ENCODE peak calls at places on chromosomes 12 and 14, in nine cellular contexts. One of them, this sample, is unnamed.

GRCh38 chr12:124556067-124556466 is 11.3 kb downstream of the NCOR2 start:
- DNase-seq in GM06990: no peak
- DNase-seq in K562: no peak
- DNase-seq in PC-3: no peak
- DNase-seq in DND-41: no peak
- DNase-seq in Karpas-422: no peak
- DNase-seq in adrenal gland: no peak
- DNase-seq in endothelial cell of umbilical vein: no peak
- DNase-seq in CD8-positive, alpha-beta memory T cell: no peak
- DNase-seq in this sample: no peak

GRCh38 chr12:104877107-104877705 is 80.9 kb downstream of the SLC41A2 start:
- DNase-seq in GM06990: no peak
- DNase-seq in K562: no peak
- DNase-seq in PC-3: peak; percentile 72
- DNase-seq in DND-41: peak; percentile 60
- DNase-seq in Karpas-422: peak; percentile 50
- DNase-seq in adrenal gland: peak; percentile 75
- DNase-seq in endothelial cell of umbilical vein: peak; percentile 63
- DNase-seq in CD8-positive, alpha-beta memory T cell: peak; percentile 5
- DNase-seq in this sample: peak; percentile 33

GRCh38 chr12:120290541-120291312 is 976 bp downstream of the RNU4-2 start:
- DNase-seq in GM06990: no peak
- DNase-seq in K562: peak; percentile 29
- DNase-seq in PC-3: no peak
- DNase-seq in DND-41: no peak
- DNase-seq in Karpas-422: no peak
- DNase-seq in adrenal gland: peak; percentile 73
- DNase-seq in endothelial cell of umbilical vein: peak; percentile 22
- DNase-seq in CD8-positive, alpha-beta memory T cell: peak; percentile 11
- DNase-seq in this sample: no peak

GRCh38 chr12:31966558-31967205 is 7.5 kb downstream of the RESF1 start:
- DNase-seq in GM06990: no peak
- DNase-seq in K562: no peak
- DNase-seq in PC-3: no peak
- DNase-seq in DND-41: no peak
- DNase-seq in Karpas-422: no peak
- DNase-seq in adrenal gland: no peak
- DNase-seq in endothelial cell of umbilical vein: peak; percentile 7
- DNase-seq in CD8-positive, alpha-beta memory T cell: no peak
- DNase-seq in this sample: no peak

GRCh38 chr12:109967383-109968031 is 28.7 kb downstream of the GIT2 start:
- DNase-seq in GM06990: no peak
- DNase-seq in K562: peak; percentile 35
- DNase-seq in PC-3: peak; percentile 15
- DNase-seq in DND-41: no peak
- DNase-seq in Karpas-422: no peak
- DNase-seq in adrenal gland: peak; percentile 18
- DNase-seq in endothelial cell of umbilical vein: no peak
- DNase-seq in CD8-positive, alpha-beta memory T cell: no peak
- DNase-seq in this sample: no peak

GRCh38 chr12:84757978-84758377 is 154.6 kb downstream of the SLC6A15 start:
- DNase-seq in GM06990: no peak
- DNase-seq in K562: no peak
- DNase-seq in PC-3: peak; percentile 6
- DNase-seq in DND-41: no peak
- DNase-seq in Karpas-422: no peak
- DNase-seq in adrenal gland: no peak
- DNase-seq in endothelial cell of umbilical vein: no peak
- DNase-seq in CD8-positive, alpha-beta memory T cell: no peak
- DNase-seq in this sample: no peak

GRCh38 chr12:41778934-41779333 is 365.7 kb downstream of the GXYLT1 start:
- DNase-seq in GM06990: no peak
- DNase-seq in K562: no peak
- DNase-seq in PC-3: no peak
- DNase-seq in DND-41: no peak
- DNase-seq in Karpas-422: no peak
- DNase-seq in adrenal gland: no peak
- DNase-seq in endothelial cell of umbilical vein: no peak
- DNase-seq in CD8-positive, alpha-beta memory T cell: no peak
- DNase-seq in this sample: no peak

GRCh38 chr14:95250936-95251335 is 68.8 kb downstream of the CLMN start:
- DNase-seq in GM06990: no peak
- DNase-seq in K562: no peak
- DNase-seq in PC-3: no peak
- DNase-seq in DND-41: no peak
- DNase-seq in Karpas-422: no peak
- DNase-seq in adrenal gland: peak; percentile 33
- DNase-seq in endothelial cell of umbilical vein: peak; percentile 30
- DNase-seq in CD8-positive, alpha-beta memory T cell: no peak
- DNase-seq in this sample: no peak

GRCh38 chr12:46442239-46442638 is 69.7 kb upstream of the SLC38A2 start:
- DNase-seq in GM06990: no peak
- DNase-seq in K562: no peak
- DNase-seq in PC-3: peak; percentile 64
- DNase-seq in DND-41: no peak
- DNase-seq in Karpas-422: peak; percentile 19
- DNase-seq in adrenal gland: no peak
- DNase-seq in endothelial cell of umbilical vein: peak; percentile 49
- DNase-seq in CD8-positive, alpha-beta memory T cell: no peak
- DNase-seq in this sample: no peak

GRCh38 chr12:107684990-107685359 is 624 bp upstream of the PWP1 start:
- DNase-seq in GM06990: no peak
- DNase-seq in K562: peak; percentile 37
- DNase-seq in PC-3: peak; percentile 8
- DNase-seq in DND-41: peak; percentile 31
- DNase-seq in Karpas-422: peak; percentile 70
- DNase-seq in adrenal gland: no peak
- DNase-seq in endothelial cell of umbilical vein: no peak
- DNase-seq in CD8-positive, alpha-beta memory T cell: no peak
- DNase-seq in this sample: no peak

DNA sequence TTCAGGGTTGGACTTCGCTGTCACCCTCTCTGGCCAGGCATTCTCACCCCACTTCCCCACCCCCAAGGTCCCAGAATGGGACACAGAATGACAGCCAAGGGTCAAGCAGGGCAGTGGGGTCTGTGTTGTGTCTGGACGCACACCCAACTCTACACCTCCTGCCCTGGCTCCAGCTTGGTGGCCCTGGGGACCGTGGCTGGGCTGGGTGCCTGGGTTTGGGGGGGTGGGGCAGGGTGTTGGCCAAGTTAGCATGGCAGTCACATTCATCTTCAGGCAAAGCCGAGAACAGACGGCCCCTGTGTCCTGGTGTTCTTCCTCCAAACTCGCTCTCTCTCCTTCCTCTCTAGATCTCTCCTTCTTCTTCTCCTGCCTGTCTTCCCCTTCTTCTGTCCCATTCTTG is 5.6 kb downstream of the LRP1 start:
- DNase-seq in GM06990: no peak
- DNase-seq in K562: no peak
- DNase-seq in PC-3: no peak
- DNase-seq in DND-41: no peak
- DNase-seq in Karpas-422: no peak
- DNase-seq in adrenal gland: no peak
- DNase-seq in endothelial cell of umbilical vein: no peak
- DNase-seq in CD8-positive, alpha-beta memory T cell: no peak
- DNase-seq in this sample: peak; percentile 85
- H3K27me3 ChIP-seq in GM06990: no peaks in the 10 kb centered on the region
- H3K27me3 ChIP-seq in K562: no peaks in the 10 kb centered on the region
- H3K27me3 ChIP-seq in PC-3: no peaks in the 10 kb centered on the region
- H3K27me3 ChIP-seq in DND-41: peaks cover 21% of the 10 kb centered on the region
- H3K27me3 ChIP-seq in Karpas-422: no peaks in the 10 kb centered on the region
- H3K27me3 ChIP-seq in adrenal gland: no peaks in the 10 kb centered on the region
- H3K27me3 ChIP-seq in endothelial cell of umbilical vein: peaks cover 40% of the 10 kb centered on the region
- H3K27me3 ChIP-seq in CD8-positive, alpha-beta memory T cell: no peaks in the 10 kb centered on the region
- H3K27me3 ChIP-seq in this sample: no peaks in the 10 kb centered on the region

DNA sequence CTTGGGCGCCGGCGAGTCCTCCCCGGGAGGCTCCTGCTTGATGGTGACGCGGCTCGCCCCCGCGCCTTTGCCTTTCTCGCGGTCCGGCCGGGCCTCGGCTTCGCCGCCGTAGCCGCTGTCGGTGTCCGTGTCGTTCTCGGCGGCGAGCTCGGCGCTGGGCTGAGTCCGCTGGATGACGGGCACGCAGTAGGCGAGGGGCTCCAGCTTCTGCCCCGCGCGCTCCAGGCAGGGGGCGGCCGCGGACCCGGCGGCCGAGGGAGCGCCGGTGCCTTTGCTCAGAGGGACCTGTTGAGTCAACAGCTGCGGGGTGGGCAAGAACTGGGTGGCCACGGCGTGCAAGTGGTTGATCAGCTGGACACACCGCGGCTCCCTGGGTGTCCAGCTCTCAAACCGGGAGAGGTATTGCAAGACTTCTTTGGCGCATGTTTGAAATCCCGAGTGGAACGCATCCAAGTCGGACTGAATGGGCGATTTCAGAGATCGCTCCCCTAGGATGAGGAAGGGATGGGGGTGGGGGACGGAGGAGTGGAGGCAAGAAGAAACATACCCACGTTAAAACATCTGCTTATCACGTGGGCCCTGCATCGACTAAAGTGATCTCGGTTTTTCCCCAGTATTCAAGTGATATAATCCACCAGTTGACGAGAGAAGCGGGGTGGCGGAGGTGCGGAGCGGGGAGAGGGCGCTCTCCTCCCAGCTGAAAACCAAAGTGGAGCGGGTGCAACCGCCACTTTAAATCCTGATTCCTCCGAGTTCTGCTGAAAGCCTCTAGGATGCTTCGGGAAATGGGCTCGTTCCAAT is 2.0 kb downstream of the BHLHE41 start:
- DNase-seq in GM06990: peak; percentile 51
- DNase-seq in K562: peak; percentile 26
- DNase-seq in PC-3: peak; percentile 74
- DNase-seq in DND-41: no peak
- DNase-seq in Karpas-422: no peak
- DNase-seq in adrenal gland: peak; percentile 86
- DNase-seq in endothelial cell of umbilical vein: peak; percentile 68
- DNase-seq in CD8-positive, alpha-beta memory T cell: no peak
- DNase-seq in this sample: peak; percentile 70
- H3K27me3 ChIP-seq in GM06990: peaks cover 2% of the 10 kb centered on the region
- H3K27me3 ChIP-seq in K562: peaks cover 46% of the 10 kb centered on the region
- H3K27me3 ChIP-seq in PC-3: no peaks in the 10 kb centered on the region
- H3K27me3 ChIP-seq in DND-41: peaks cover 91% of the 10 kb centered on the region
- H3K27me3 ChIP-seq in Karpas-422: peaks cover 4% of the 10 kb centered on the region
- H3K27me3 ChIP-seq in adrenal gland: no peaks in the 10 kb centered on the region
- H3K27me3 ChIP-seq in endothelial cell of umbilical vein: peaks cover 33% of the 10 kb centered on the region
- H3K27me3 ChIP-seq in CD8-positive, alpha-beta memory T cell: peaks cover 44% of the 10 kb centered on the region
- H3K27me3 ChIP-seq in this sample: no peaks in the 10 kb centered on the region

GRCh38 chr12:48016373-48017020 is 12.2 kb upstream of the COL2A1 start:
- DNase-seq in GM06990: no peak
- DNase-seq in K562: no peak
- DNase-seq in PC-3: no peak
- DNase-seq in DND-41: no peak
- DNase-seq in Karpas-422: no peak
- DNase-seq in adrenal gland: no peak
- DNase-seq in endothelial cell of umbilical vein: peak; percentile 4
- DNase-seq in CD8-positive, alpha-beta memory T cell: no peak
- DNase-seq in this sample: no peak
- H3K27me3 ChIP-seq in GM06990: peaks cover 1% of the 10 kb centered on the region
- H3K27me3 ChIP-seq in K562: peaks cover 47% of the 10 kb centered on the region
- H3K27me3 ChIP-seq in PC-3: no peaks in the 10 kb centered on the region
- H3K27me3 ChIP-seq in DND-41: peaks cover 30% of the 10 kb centered on the region
- H3K27me3 ChIP-seq in Karpas-422: no peaks in the 10 kb centered on the region
- H3K27me3 ChIP-seq in adrenal gland: no peaks in the 10 kb centered on the region
- H3K27me3 ChIP-seq in endothelial cell of umbilical vein: peaks cover 24% of the 10 kb centered on the region
- H3K27me3 ChIP-seq in CD8-positive, alpha-beta memory T cell: peaks cover 6% of the 10 kb centered on the region
- H3K27me3 ChIP-seq in this sample: no peaks in the 10 kb centered on the region

DNA sequence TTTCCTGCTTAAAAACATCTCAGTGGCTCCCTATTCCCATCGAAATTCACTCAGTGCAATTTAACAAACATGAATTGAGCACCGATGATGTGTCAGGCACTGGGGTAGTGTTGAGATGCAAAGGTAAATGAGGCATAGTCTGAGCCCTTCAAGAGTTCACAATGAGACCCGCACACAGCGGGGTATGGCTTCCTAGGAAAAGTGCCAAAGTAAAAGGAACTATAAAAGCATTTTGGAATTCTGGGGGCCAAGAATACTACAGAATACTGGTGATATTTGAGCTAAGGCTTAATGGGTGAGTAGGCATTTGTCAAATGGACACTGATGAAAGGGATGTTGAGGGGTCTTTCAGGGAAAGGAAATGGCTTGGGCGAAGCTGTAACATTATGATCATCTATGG is 315.4 kb downstream of the DPF3 start:
- DNase-seq in GM06990: no peak
- DNase-seq in K562: no peak
- DNase-seq in PC-3: no peak
- DNase-seq in DND-41: no peak
- DNase-seq in Karpas-422: no peak
- DNase-seq in adrenal gland: no peak
- DNase-seq in endothelial cell of umbilical vein: no peak
- DNase-seq in CD8-positive, alpha-beta memory T cell: no peak
- DNase-seq in this sample: no peak
- H3K27me3 ChIP-seq in GM06990: no peaks in the 10 kb centered on the region
- H3K27me3 ChIP-seq in K562: no peaks in the 10 kb centered on the region
- H3K27me3 ChIP-seq in PC-3: no peaks in the 10 kb centered on the region
- H3K27me3 ChIP-seq in DND-41: peaks cover 48% of the 10 kb centered on the region
- H3K27me3 ChIP-seq in Karpas-422: no peaks in the 10 kb centered on the region
- H3K27me3 ChIP-seq in adrenal gland: no peaks in the 10 kb centered on the region
- H3K27me3 ChIP-seq in endothelial cell of umbilical vein: peaks cover 48% of the 10 kb centered on the region
- H3K27me3 ChIP-seq in CD8-positive, alpha-beta memory T cell: no peaks in the 10 kb centered on the region
- H3K27me3 ChIP-seq in this sample: no peaks in the 10 kb centered on the region

GRCh38 chr14:105168496-105168978 is at the start of gene JAG2:
- DNase-seq in GM06990: no peak
- DNase-seq in K562: no peak
- DNase-seq in PC-3: peak; percentile 61
- DNase-seq in DND-41: no peak
- DNase-seq in Karpas-422: peak; percentile 75
- DNase-seq in adrenal gland: no peak
- DNase-seq in endothelial cell of umbilical vein: peak; percentile 33
- DNase-seq in CD8-positive, alpha-beta memory T cell: peak; percentile 43
- DNase-seq in this sample: peak; percentile 76

GRCh38 chr14:105168093-105168420 is 519 bp downstream of the JAG2 start:
- DNase-seq in GM06990: no peak
- DNase-seq in K562: peak; percentile 56
- DNase-seq in PC-3: no peak
- DNase-seq in DND-41: no peak
- DNase-seq in Karpas-422: no peak
- DNase-seq in adrenal gland: no peak
- DNase-seq in endothelial cell of umbilical vein: no peak
- DNase-seq in CD8-positive, alpha-beta memory T cell: no peak
- DNase-seq in this sample: no peak

GRCh38 chr14:105168979-105169507 is 467 bp upstream of the JAG2 start:
- DNase-seq in GM06990: peak; percentile 45
- DNase-seq in K562: peak; percentile 73
- DNase-seq in PC-3: no peak
- DNase-seq in DND-41: no peak
- DNase-seq in Karpas-422: peak; percentile 59
- DNase-seq in adrenal gland: no peak
- DNase-seq in endothelial cell of umbilical vein: peak; percentile 81
- DNase-seq in CD8-positive, alpha-beta memory T cell: peak; percentile 30
- DNase-seq in this sample: no peak

GRCh38 chr14:105166571-105167302 is 1.8 kb downstream of the JAG2 start:
- DNase-seq in GM06990: no peak
- DNase-seq in K562: no peak
- DNase-seq in PC-3: no peak
- DNase-seq in DND-41: no peak
- DNase-seq in Karpas-422: no peak
- DNase-seq in adrenal gland: no peak
- DNase-seq in endothelial cell of umbilical vein: no peak
- DNase-seq in CD8-positive, alpha-beta memory T cell: no peak
- DNase-seq in this sample: no peak

GRCh38 chr14:105167303-105168092 is 1.1 kb downstream of the JAG2 start:
- DNase-seq in GM06990: peak; percentile 37
- DNase-seq in K562: peak; percentile 75
- DNase-seq in PC-3: peak; percentile 50
- DNase-seq in DND-41: no peak
- DNase-seq in Karpas-422: no peak
- DNase-seq in adrenal gland: no peak
- DNase-seq in endothelial cell of umbilical vein: no peak
- DNase-seq in CD8-positive, alpha-beta memory T cell: no peak
- DNase-seq in this sample: no peak
- H3K27me3 ChIP-seq in GM06990: peaks cover 2% of the 10 kb centered on the region
- H3K27me3 ChIP-seq in K562: no peaks in the 10 kb centered on the region
- H3K27me3 ChIP-seq in PC-3: no peaks in the 10 kb centered on the region
- H3K27me3 ChIP-seq in DND-41: no peaks in the 10 kb centered on the region
- H3K27me3 ChIP-seq in Karpas-422: no peaks in the 10 kb centered on the region
- H3K27me3 ChIP-seq in adrenal gland: peaks cover 25% of the 10 kb centered on the region
- H3K27me3 ChIP-seq in endothelial cell of umbilical vein: no peaks in the 10 kb centered on the region
- H3K27me3 ChIP-seq in CD8-positive, alpha-beta memory T cell: peaks cover 15% of the 10 kb centered on the region
- H3K27me3 ChIP-seq in this sample: no peaks in the 10 kb centered on the region